ENCODE peak calls at places on chromosomes 11 and 22, in nine cellular contexts. F is spleen, L is HCT116, V is sigmoid colon, J is SK-N-SH, H is stomach, O is K562, W is H1, E is GM23338. C is an unnamed sample.

GRCh38 chr11:125514336-125515101 is 18.5 kb upstream of the FEZ1 start:
- DNase-seq in E (no peak), V (no peak), O (no peak), J (peak), F (no peak), H (peak), W (no peak), L (no peak), C (peak)

GRCh38 chr11:69854719-69855118 is 35.5 kb upstream of the FGF3 start:
- DNase-seq in W (no peak), L (peak), H (no peak), O (no peak), V (no peak), J (no peak), F (no peak), E (no peak), C (no peak)

GRCh38 chr11:117837070-117837776 is 12.7 kb upstream of the FXYD2 start:
- DNase-seq in J (no peak), O (no peak), H (peak), W (no peak), L (no peak), E (no peak), V (peak), F (peak), C (no peak)

GRCh38 chr22:41914611-41915034 is 251 bp downstream of the SHISA8 start:
- DNase-seq in W (no peak), L (no peak), F (peak), V (no peak), H (no peak), O (no peak), J (peak), E (no peak), C (no peak)

GRCh38 chr22:41799486-41800347 is 762 bp upstream of the CCDC134 start:
- DNase-seq in W (no peak), F (peak), V (peak), E (peak), L (no peak), J (peak), O (peak), H (peak), C (no peak)

GRCh38 chr11:44927174-44927661 is 23.5 kb downstream of the TP53I11 start:
- DNase-seq in H (peak), O (peak), F (peak), L (peak), V (peak), E (peak), J (peak), W (peak), C (no peak)

GRCh38 chr11:27837895-27838563 is 137.8 kb upstream of the BDNF start:
- DNase-seq in L (no peak), H (no peak), F (no peak), O (no peak), E (no peak), V (no peak), W (no peak), J (no peak), C (peak)

GRCh38 chr11:106398396-106399074 is 321.1 kb downstream of the AASDHPPT start:
- DNase-seq in H (no peak), F (no peak), L (no peak), W (no peak), O (no peak), E (no peak), V (no peak), J (no peak), C (no peak)

GRCh38 chr11:116224154-116224888 is 548.5 kb downstream of the BUD13 start:
- DNase-seq in H (peak), V (no peak), W (no peak), F (no peak), O (peak), L (peak), J (peak), E (peak), C (no peak)

GRCh38 chr11:28877366-28877765 is 769.2 kb downstream of the METTL15 start:
- DNase-seq in F (no peak), J (no peak), E (no peak), W (no peak), V (no peak), O (no peak), L (no peak), H (no peak), C (no peak)

GRCh38 chr11:112844530-112844929 is 116.7 kb upstream of the NCAM1 start:
- DNase-seq in O (no peak), V (peak), E (peak), L (no peak), J (no peak), F (no peak), W (no peak), H (no peak), C (no peak)

GRCh38 chr11:12013771-12014170 is 5.3 kb upstream of the DKK3 start:
- DNase-seq in H (no peak), J (no peak), W (no peak), F (no peak), V (no peak), O (no peak), L (no peak), E (no peak), C (no peak)

GRCh38 chr11:129283141-129283540 is 91.0 kb upstream of the ARHGAP32 start:
- DNase-seq in O (no peak), V (no peak), H (peak), J (no peak), W (no peak), L (peak), E (peak), F (no peak), C (no peak)

GRCh38 chr22:21982338-21982965 is at the start of gene TOP3B:
- DNase-seq in L (peak), V (peak), J (peak), W (no peak), F (peak), O (peak), E (peak), H (peak), C (peak)

GRCh38 chr11:2526808-2527381 is 82.1 kb downstream of the KCNQ1 start:
- DNase-seq in J (no peak), V (peak), H (peak), L (no peak), O (peak), F (peak), E (peak), W (no peak), C (peak)

GRCh38 chr11:16780698-16781550 is 42.5 kb downstream of the C11orf58 start:
- DNase-seq in V (no peak), L (no peak), E (no peak), W (no peak), F (peak), J (no peak), O (no peak), H (peak), C (no peak)

GRCh38 chr11:71302534-71302909 is 50.1 kb upstream of the SHANK2 start:
- DNase-seq in V (peak), E (no peak), O (no peak), H (peak), J (no peak), F (peak), L (no peak), W (no peak), C (no peak)

GRCh38 chr11:63839508-63840355 is 822 bp downstream of the MARK2 start:
- DNase-seq in V (peak), F (peak), L (no peak), H (peak), W (no peak), E (peak), J (no peak), O (no peak), C (peak)
- TF ChIP-seq POLR2AphosphoS5 in V (no peak), F (peak), L (no peak), H (no peak), W (no peak), E (no peak), J (no peak), O (no peak), C (no peak)

GRCh38 chr11:114120606-114121005 is 61.1 kb downstream of the ZBTB16 start:
- DNase-seq in V (no peak), E (no peak), L (no peak), F (no peak), O (no peak), J (no peak), H (no peak), W (no peak), C (no peak)
- H3K27ac ChIP-seq in V (peak), E (no peak), L (no peak), F (no peak), O (no peak), J (no peak), H (no peak), W (no peak), C (no peak)

GRCh38 chr22:37601203-37601539 is 7.5 kb upstream of the GGA1 start:
- DNase-seq in J (no peak), F (no peak), V (no peak), L (no peak), W (no peak), H (no peak), O (no peak), E (no peak), C (no peak)

GRCh38 chr22:37599161-37599560 is 9.5 kb upstream of the GGA1 start:
- DNase-seq in L (no peak), W (no peak), O (no peak), H (no peak), F (no peak), J (no peak), V (no peak), E (no peak), C (no peak)

GRCh38 chr22:37604074-37604473 is 4.6 kb upstream of the GGA1 start:
- DNase-seq in L (no peak), V (no peak), F (no peak), J (no peak), O (no peak), E (no peak), W (no peak), H (no peak), C (no peak)

GRCh38 chr22:37604875-37605274 is 3.8 kb upstream of the GGA1 start:
- DNase-seq in J (no peak), O (no peak), V (no peak), H (no peak), L (no peak), W (no peak), E (no peak), F (peak), C (no peak)

DNA sequence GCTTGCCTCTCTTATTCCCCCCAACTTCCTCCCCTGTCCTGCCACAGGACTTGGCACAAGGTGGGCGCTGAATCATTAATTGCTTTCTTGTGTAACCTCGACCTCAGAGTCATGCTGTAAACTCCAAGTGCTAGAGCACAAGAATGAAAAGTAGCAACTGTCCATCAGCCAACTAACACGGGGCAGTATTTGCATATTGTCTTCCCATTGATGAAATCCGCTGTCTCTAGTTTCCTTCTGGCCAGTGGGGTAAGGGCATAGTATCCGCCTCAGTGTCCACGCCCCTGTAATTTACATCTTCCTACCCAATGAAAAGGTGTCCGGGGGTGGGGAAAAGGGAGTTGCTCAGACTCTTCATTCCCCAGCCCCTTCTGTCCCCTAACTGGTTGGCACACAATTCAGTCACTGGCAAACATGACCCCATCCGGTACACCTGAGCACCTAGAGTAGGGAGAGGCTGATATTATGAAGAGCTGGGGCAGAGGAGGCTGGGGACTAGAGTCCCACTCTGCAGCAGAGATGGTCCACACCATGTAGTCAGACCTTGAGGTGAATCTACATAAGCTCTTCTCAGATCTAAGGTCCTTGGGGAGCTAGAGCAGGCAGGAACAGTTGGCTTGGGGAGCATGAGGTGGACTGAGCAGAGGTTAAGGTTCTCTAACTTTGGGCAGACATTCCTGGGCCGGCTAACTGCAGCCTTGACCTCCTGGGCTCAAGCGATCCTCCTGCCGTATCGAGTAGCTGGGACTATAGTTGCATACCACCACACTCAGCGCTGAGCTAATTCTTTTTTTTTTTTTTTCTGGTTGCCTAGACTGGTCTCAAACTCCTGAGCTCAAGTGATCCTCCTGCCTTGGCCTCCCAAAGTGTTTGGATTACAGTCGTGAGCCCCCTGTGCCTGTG is 6.8 kb upstream of the GGA1 start:
- DNase-seq in L (peak), V (no peak), H (peak), W (peak), J (no peak), O (peak), E (peak), F (no peak), C (no peak)
- TF ChIP-seq POLR2AphosphoS5 in L (no peak), V (no peak), H (peak), W (no peak), J (no peak), O (no peak), E (peak), F (no peak), C (no peak)

GRCh38 chr11:73201888-73202810 is 15.9 kb upstream of the P2RY2 start:
- DNase-seq in W (no peak), O (peak), L (no peak), F (no peak), E (no peak), V (peak), H (no peak), J (no peak), C (no peak)
- H3K27ac ChIP-seq in W (no peak), O (no peak), L (no peak), F (no peak), E (no peak), V (no peak), H (no peak), J (no peak), C (peak)

C was measured in HL-60.